ENCODE peak calls at places on chromosomes 12 and 14, in seven cellular contexts. G is HCT116, P is left lung, R is K562, Y is psoas muscle, N is pancreas, W is heart left ventricle. X is an unnamed sample.

GRCh38 chr12:89351489-89352241 is 636 bp downstream of the DUSP6 start:
- ATAC-seq in N (peak; percentile 8), R (no peak), P (peak; percentile 0), W (peak; percentile 0), G (peak; percentile 12), Y (no peak), X (peak; percentile 1)

GRCh38 chr14:25048170-25049126 is 1.5 kb downstream of the STXBP6 start:
- ATAC-seq in R (peak; percentile 91), G (no peak), N (peak; percentile 60), W (peak; percentile 59), Y (peak; percentile 62), P (peak; percentile 13), X (peak; percentile 79)

GRCh38 chr14:96349286-96350075 is 13.7 kb downstream of the ATG2B start:
- ATAC-seq in N (no peak), W (no peak), P (peak; percentile 35), G (no peak), Y (no peak), R (peak; percentile 81), X (no peak)

GRCh38 chr14:92414685-92415084 is 91.7 kb downstream of the SLC24A4 start:
- ATAC-seq in P (peak; percentile 67), W (peak; percentile 70), R (no peak), Y (no peak), N (no peak), G (no peak), X (peak; percentile 40)

GRCh38 chr12:71688961-71689570 is 3.2 kb downstream of the TMEM19 start:
- ATAC-seq in R (no peak), N (no peak), G (no peak), W (no peak), P (no peak), Y (no peak), X (no peak)

GRCh38 chr14:52351191-52351560 is 37.1 kb downstream of the PTGER2 start:
- ATAC-seq in R (no peak), Y (no peak), G (no peak), N (no peak), P (peak; percentile 19), W (peak; percentile 87), X (peak; percentile 73)

GRCh38 chr14:67457782-67458181 is 30.7 kb downstream of the TMEM229B start:
- ATAC-seq in W (peak; percentile 90), N (peak; percentile 60), Y (peak; percentile 88), P (peak; percentile 95), R (no peak), G (peak; percentile 14), X (no peak)

GRCh38 chr14:77320238-77320935 is at the start of gene POMT2:
- ATAC-seq in R (peak; percentile 85), G (peak; percentile 71), Y (peak; percentile 79), N (peak; percentile 84), P (peak; percentile 79), W (peak; percentile 86), X (peak; percentile 75)

GRCh38 chr12:42977451-42978230 is 388.1 kb upstream of the PRICKLE1 start:
- ATAC-seq in Y (no peak), N (no peak), P (no peak), R (no peak), W (no peak), G (no peak), X (no peak)

GRCh38 chr12:122124370-122124769 is 45.8 kb downstream of the MLXIP start:
- ATAC-seq in R (no peak), N (no peak), W (no peak), G (no peak), Y (no peak), P (no peak), X (no peak)

GRCh38 chr14:63492391-63492790 is 50.8 kb downstream of the PPP2R5E start:
- ATAC-seq in N (peak; percentile 26), W (peak; percentile 12), Y (no peak), G (no peak), P (peak; percentile 69), R (no peak), X (no peak)

GRCh38 chr12:104747956-104748355 is 210.1 kb downstream of the SLC41A2 start:
- ATAC-seq in G (no peak), W (no peak), P (no peak), N (no peak), R (no peak), Y (no peak), X (no peak)

GRCh38 chr14:64707661-64708060 is 3.4 kb downstream of the PLEKHG3 start:
- ATAC-seq in R (no peak), W (no peak), G (peak; percentile 36), Y (no peak), N (no peak), P (no peak), X (no peak)

GRCh38 chr12:113062502-113063395 is 6.2 kb downstream of the DTX1 start:
- ATAC-seq in R (no peak), G (no peak), N (no peak), Y (no peak), P (no peak), W (no peak), X (no peak)

GRCh38 chr12:66329941-66330340 is 27.6 kb downstream of the HELB start:
- ATAC-seq in N (no peak), Y (no peak), R (no peak), G (no peak), W (no peak), P (no peak), X (no peak)

GRCh38 chr12:6272300-6273208 is 37.9 kb upstream of the PLEKHG6 start:
- ATAC-seq in N (peak; percentile 62), R (peak; percentile 69), Y (peak; percentile 18), W (no peak), P (peak; percentile 84), G (peak; percentile 85), X (no peak)

GRCh38 chr14:54893151-54893760 is 9.4 kb downstream of the GCH1 start:
- ATAC-seq in P (peak; percentile 85), G (peak; percentile 80), N (peak; percentile 78), R (peak; percentile 72), W (peak; percentile 46), Y (peak; percentile 69), X (no peak)

GRCh38 chr14:59063259-59063658 is 125.2 kb upstream of the DAAM1 start:
- ATAC-seq in R (no peak), N (no peak), W (no peak), P (no peak), G (no peak), Y (no peak), X (no peak)

GRCh38 chr12:88420460-88420859 is 159.8 kb downstream of the KITLG start:
- ATAC-seq in R (no peak), P (peak; percentile 42), W (peak; percentile 63), N (peak; percentile 31), Y (peak; percentile 61), G (peak; percentile 30), X (peak; percentile 81)

GRCh38 chr14:88045705-88046104 is 40.8 kb downstream of the GPR65 start:
- ATAC-seq in R (no peak), P (peak; percentile 73), N (peak; percentile 54), Y (no peak), G (no peak), W (peak; percentile 70), X (peak; percentile 48)

GRCh38 chr12:106914796-106915634 is 40.7 kb upstream of the TMEM263 start:
- ATAC-seq in W (no peak), P (no peak), Y (no peak), R (no peak), N (no peak), G (no peak), X (no peak)

GRCh38 chr14:61891251-61891650 is 129.0 kb downstream of the SNAPC1 start:
- ATAC-seq in N (peak; percentile 33), W (no peak), G (no peak), P (no peak), R (no peak), Y (no peak), X (no peak)

GRCh38 chr12:131390408-131391100 is 320.3 kb upstream of the SFSWAP start:
- ATAC-seq in R (peak; percentile 80), Y (no peak), P (peak; percentile 74), N (no peak), G (peak; percentile 74), W (no peak), X (no peak)

GRCh38 chr12:108374596-108375320 is 35.6 kb upstream of the CMKLR1 start:
- ATAC-seq in W (no peak), N (no peak), P (no peak), R (no peak), G (no peak), Y (no peak), X (no peak)
- TF ChIP-seq CTCF in W (no peak), N (no peak), P (no peak), R (no peak), G (peak; percentile 12), Y (no peak), X (no peak)

DNA sequence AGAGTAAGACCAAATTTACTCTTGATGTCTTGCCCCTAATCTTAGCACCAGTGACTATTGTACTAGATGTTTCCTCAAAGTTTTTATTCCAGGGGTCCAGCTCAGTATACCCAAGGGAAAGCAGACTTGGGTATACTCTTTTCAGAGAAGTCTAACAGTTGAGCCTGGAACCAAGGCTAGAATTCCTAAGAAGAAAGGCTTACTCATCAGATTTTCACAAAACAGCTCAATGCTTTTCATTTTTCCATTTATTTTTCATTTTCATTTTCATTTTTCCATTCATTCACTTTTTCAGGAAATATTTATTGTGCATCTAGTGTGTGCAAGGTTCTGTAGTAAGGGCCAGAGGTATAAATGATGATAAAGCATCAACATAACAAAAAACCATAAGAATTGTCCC is 143.2 kb downstream of the PHLDA1 start:
- ATAC-seq in G (no peak), W (no peak), R (no peak), N (no peak), Y (no peak), P (no peak), X (no peak)
- H3K27ac ChIP-seq in G (peak overlapping the region; percentile 94), W (no peak overlapping the region), R (no peak overlapping the region), N (no peak overlapping the region), Y (no peak overlapping the region), P (no peak overlapping the region), X (no peak overlapping the region)

GRCh38 chr12:22733756-22734155 is 108.8 kb downstream of the ETNK1 start:
- ATAC-seq in R (no peak), G (peak; percentile 54), P (no peak), Y (no peak), W (no peak), N (no peak), X (no peak)

GRCh38 chr12:22731231-22731630 is 106.3 kb downstream of the ETNK1 start:
- ATAC-seq in Y (no peak), G (no peak), P (no peak), N (no peak), W (no peak), R (no peak), X (no peak)

GRCh38 chr12:22729898-22730443 is 105.0 kb downstream of the ETNK1 start:
- ATAC-seq in G (no peak), N (peak; percentile 74), R (no peak), W (peak; percentile 62), Y (peak; percentile 46), P (peak; percentile 63), X (peak; percentile 84)

GRCh38 chr12:22728989-22729388 is 104.0 kb downstream of the ETNK1 start:
- ATAC-seq in P (no peak), R (no peak), Y (no peak), W (no peak), N (peak; percentile 12), G (no peak), X (no peak)

DNA sequence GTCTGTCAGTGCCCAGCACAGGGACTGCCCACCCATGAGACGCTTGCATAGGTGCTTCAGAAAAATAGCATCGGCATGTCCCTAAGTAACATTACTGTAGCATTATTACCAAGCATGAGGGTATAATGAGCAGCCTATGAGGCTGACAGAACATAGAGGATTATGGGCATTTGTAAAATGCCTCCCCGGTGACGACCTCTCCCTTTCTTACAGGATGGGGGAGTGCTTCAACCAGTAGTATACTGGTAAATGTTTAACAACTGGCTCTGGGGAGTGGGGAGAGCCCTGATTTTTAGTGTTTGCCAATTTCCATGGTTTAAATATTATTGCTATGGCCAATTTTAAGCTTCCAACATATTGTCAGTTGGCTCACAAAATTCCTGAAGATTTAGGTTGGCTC is 104.5 kb downstream of the ETNK1 start:
- ATAC-seq in R (no peak), G (no peak), W (no peak), N (no peak), Y (no peak), P (no peak), X (no peak)
- H3K4me3 ChIP-seq in R (no peak overlapping the region), G (no peak overlapping the region), W (no peak overlapping the region), N (no peak overlapping the region), Y (no peak overlapping the region), P (no peak overlapping the region), X (no peak overlapping the region)

GRCh38 chr12:56086608-56087007 is 6.6 kb downstream of the ERBB3 start:
- ATAC-seq in N (no peak), Y (no peak), P (no peak), W (no peak), G (no peak), R (no peak), X (no peak)
- TF ChIP-seq CTCF in N (no peak), Y (no peak), P (no peak), W (no peak), G (no peak), R (no peak), X (no peak)